ENCODE peak calls at places on chromosome 10, in eight cellular contexts. F, E, R, N, K, C, B and Z are unnamed samples.

GRCh38 chr10:114694062-114694461 is 36.0 kb upstream of the ABLIM1 start:
- DNase-seq in F (no peak), E (no peak), R (peak), N (no peak), K (no peak), C (no peak), B (no peak), Z (no peak)

GRCh38 chr10:74518076-74518475 is 308.3 kb upstream of the KAT6B start:
- DNase-seq in F (no peak), E (no peak), R (no peak), N (no peak), K (no peak), C (no peak), B (no peak), Z (no peak)

GRCh38 chr10:125343118-125343752 is 182.9 kb upstream of the CTBP2 start:
- DNase-seq in F (peak), E (peak), R (no peak), N (no peak), K (peak), C (peak), B (peak), Z (peak)

GRCh38 chr10:83881647-83882046 is 257.7 kb upstream of the GHITM start:
- DNase-seq in F (no peak), E (no peak), R (no peak), N (no peak), K (no peak), C (no peak), B (no peak), Z (no peak)

GRCh38 chr10:124628676-124629021 is 115.5 kb downstream of the FAM53B start:
- DNase-seq in F (no peak), E (no peak), R (no peak), N (no peak), K (no peak), C (no peak), B (no peak), Z (no peak)

GRCh38 chr10:12559578-12560178 is 210.3 kb downstream of the CAMK1D start:
- DNase-seq in F (no peak), E (no peak), R (no peak), N (no peak), K (no peak), C (no peak), B (no peak), Z (no peak)

GRCh38 chr10:6353526-6353925 is 150.8 kb downstream of the PFKFB3 start:
- DNase-seq in F (no peak), E (no peak), R (no peak), N (no peak), K (no peak), C (no peak), B (no peak), Z (no peak)

GRCh38 chr10:65900271-65900670 is 1025.6 kb upstream of the LRRTM3 start:
- DNase-seq in F (no peak), E (no peak), R (no peak), N (no peak), K (no peak), C (no peak), B (no peak), Z (no peak)

GRCh38 chr10:62019685-62020361 is 118.3 kb downstream of the ARID5B start:
- DNase-seq in F (peak), E (peak), R (no peak), N (no peak), K (no peak), C (no peak), B (peak), Z (no peak)

GRCh38 chr10:73819513-73820093 is 8.2 kb upstream of the NDST2 start:
- DNase-seq in F (no peak), E (peak), R (no peak), N (no peak), K (no peak), C (no peak), B (peak), Z (peak)

GRCh38 chr10:21497177-21497807 is 28.2 kb downstream of the SKIDA1 start:
- DNase-seq in F (peak), E (peak), R (no peak), N (peak), K (peak), C (peak), B (peak), Z (peak)

GRCh38 chr10:130891066-130891465 is 420.5 kb downstream of the TCERG1L start:
- DNase-seq in F (no peak), E (no peak), R (no peak), N (no peak), K (no peak), C (no peak), B (no peak), Z (no peak)

GRCh38 chr10:17841055-17841454 is 31.9 kb downstream of the MRC1 start:
- DNase-seq in F (peak), E (peak), R (no peak), N (no peak), K (no peak), C (no peak), B (no peak), Z (peak)

GRCh38 chr10:120387326-120387725 is 69.7 kb upstream of the PLPP4 start:
- DNase-seq in F (peak), E (peak), R (no peak), N (no peak), K (no peak), C (no peak), B (no peak), Z (no peak)

GRCh38 chr10:101038486-101038885 is 7.5 kb downstream of the SFXN3 start:
- DNase-seq in F (no peak), E (no peak), R (no peak), N (no peak), K (no peak), C (no peak), B (peak), Z (no peak)

GRCh38 chr10:52542891-52543290 is 228.8 kb downstream of the DKK1 start:
- DNase-seq in F (peak), E (peak), R (no peak), N (no peak), K (no peak), C (no peak), B (no peak), Z (peak)

GRCh38 chr10:22230331-22230833 is 12.6 kb upstream of the EBLN1 start:
- DNase-seq in F (peak), E (peak), R (peak), N (no peak), K (peak), C (peak), B (peak), Z (peak)

GRCh38 chr10:113052076-113052830 is 102.2 kb downstream of the TCF7L2 start:
- DNase-seq in F (peak), E (no peak), R (no peak), N (no peak), K (no peak), C (no peak), B (no peak), Z (peak)

GRCh38 chr10:3741688-3742461 is 43.1 kb downstream of the KLF6 start:
- DNase-seq in F (peak), E (no peak), R (no peak), N (no peak), K (no peak), C (no peak), B (no peak), Z (peak)

GRCh38 chr10:79347894-79348639 is 798 bp downstream of the PPIF start:
- DNase-seq in F (peak), E (peak), R (peak), N (peak), K (peak), C (peak), B (peak), Z (peak)

GRCh38 chr10:26890956-26891355 is 30.2 kb upstream of the ABI1 start:
- DNase-seq in F (peak), E (peak), R (no peak), N (no peak), K (peak), C (peak), B (peak), Z (peak)

GRCh38 chr10:84608126-84608525 is 279.7 kb downstream of the CCSER2 start:
- DNase-seq in F (no peak), E (no peak), R (no peak), N (no peak), K (no peak), C (no peak), B (no peak), Z (no peak)

GRCh38 chr10:124152781-124153600 is 59.6 kb upstream of the CHST15 start:
- DNase-seq in F (peak), E (peak), R (no peak), N (peak), K (peak), C (peak), B (peak), Z (peak)

GRCh38 chr10:118725784-118726507 is 28.8 kb downstream of the CACUL1 start:
- DNase-seq in F (peak), E (peak), R (no peak), N (no peak), K (peak), C (no peak), B (no peak), Z (peak)

GRCh38 chr10:17062009-17062408 is 67.6 kb downstream of the CUBN start:
- DNase-seq in F (peak), E (peak), R (no peak), N (no peak), K (no peak), C (no peak), B (no peak), Z (peak)

GRCh38 chr10:62380002-62380401 is 5.8 kb downstream of the ZNF365 start:
- DNase-seq in F (peak), E (peak), R (no peak), N (no peak), K (no peak), C (no peak), B (no peak), Z (peak)

GRCh38 chr10:130763491-130763890 is 548.0 kb downstream of the TCERG1L start:
- DNase-seq in F (no peak), E (no peak), R (no peak), N (peak), K (no peak), C (no peak), B (no peak), Z (no peak)

GRCh38 chr10:70364001-70364771 is 18.2 kb downstream of the LRRC20 start:
- DNase-seq in F (peak), E (peak), R (peak), N (peak), K (peak), C (peak), B (peak), Z (peak)
- H3K4me3 ChIP-seq in F (peak), E (no peak), R (no peak), N (peak), K (peak), C (no peak), B (no peak), Z (peak)

DNA sequence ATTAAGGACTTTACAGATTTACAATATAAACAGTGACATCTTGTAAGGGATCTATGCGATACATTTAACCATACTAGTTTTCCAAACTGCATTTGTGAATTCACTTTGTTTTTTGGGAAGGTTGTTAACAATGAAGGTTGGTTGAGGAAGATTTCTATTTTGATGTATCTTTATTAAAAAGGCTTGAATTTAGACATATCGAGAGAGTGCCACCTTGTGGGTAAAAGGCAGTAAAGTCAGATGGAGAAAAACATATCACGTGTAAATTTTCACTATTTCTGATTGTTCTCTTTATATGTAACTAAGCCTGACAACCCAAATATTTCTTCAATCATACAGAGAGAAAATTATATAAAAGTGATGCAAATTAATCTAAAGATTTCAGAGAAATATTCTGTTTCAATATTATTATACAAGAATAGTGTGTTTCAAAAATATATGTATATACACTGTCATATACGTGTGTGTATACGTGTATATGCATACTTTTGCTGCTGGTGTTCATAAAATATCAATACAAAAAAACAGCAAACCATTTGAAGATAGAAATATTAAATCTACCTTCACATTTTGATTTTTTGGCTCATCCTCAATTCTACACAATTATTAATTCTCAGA is 988.6 kb downstream of the SORCS1 start:
- DNase-seq in F (peak), E (peak), R (no peak), N (no peak), K (no peak), C (peak), B (peak), Z (peak)
- TF ChIP-seq CTCF in F (peak), E (peak), R (no peak), N (no peak), K (peak), C (peak), B (peak), Z (peak)

GRCh38 chr10:129643266-129643665 is 176.2 kb downstream of the MGMT start:
- DNase-seq in F (no peak), E (no peak), R (no peak), N (no peak), K (no peak), C (no peak), B (no peak), Z (no peak)
- H3K4me3 ChIP-seq in F (no peak), E (no peak), R (no peak), N (no peak), K (no peak), C (no peak), B (no peak), Z (no peak)

GRCh38 chr10:95389982-95390381 is 99.2 kb upstream of the PDLIM1 start:
- DNase-seq in F (no peak), E (no peak), R (no peak), N (no peak), K (no peak), C (peak), B (no peak), Z (no peak)

GRCh38 chr10:95392711-95393164 is 101.9 kb upstream of the PDLIM1 start:
- DNase-seq in F (no peak), E (no peak), R (no peak), N (no peak), K (no peak), C (no peak), B (no peak), Z (no peak)

GRCh38 chr10:95392250-95392584 is 101.4 kb upstream of the PDLIM1 start:
- DNase-seq in F (no peak), E (no peak), R (no peak), N (no peak), K (no peak), C (no peak), B (no peak), Z (no peak)

GRCh38 chr10:95391164-95391563 is 100.4 kb upstream of the PDLIM1 start:
- DNase-seq in F (no peak), E (no peak), R (no peak), N (no peak), K (no peak), C (no peak), B (no peak), Z (no peak)

GRCh38 chr10:95391570-95392249 is 100.9 kb upstream of the PDLIM1 start:
- DNase-seq in F (peak), E (peak), R (no peak), N (no peak), K (no peak), C (peak), B (peak), Z (peak)
- TF ChIP-seq CTCF in F (peak), E (peak), R (no peak), N (no peak), K (no peak), C (no peak), B (no peak), Z (peak)

DNA sequence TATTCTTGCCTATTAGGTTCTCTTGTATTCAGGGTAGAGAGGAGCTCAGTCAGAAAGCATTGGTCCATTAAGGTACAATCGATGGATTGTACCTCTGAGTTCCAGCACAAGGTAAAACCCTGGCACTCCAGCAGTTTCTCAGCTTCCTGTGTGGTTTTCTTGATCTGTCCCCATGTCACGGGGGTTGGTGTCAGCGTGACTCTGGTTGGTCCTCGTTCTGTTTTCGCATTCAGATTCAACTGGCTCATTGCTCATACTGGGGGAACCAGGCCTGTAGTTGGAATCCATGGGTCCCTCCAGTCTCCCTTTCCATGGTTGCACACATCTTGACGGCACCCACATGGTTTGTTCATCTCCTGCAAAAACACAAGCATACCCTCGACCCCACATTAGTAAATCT is 32.7 kb upstream of the RASGEF1A start:
- DNase-seq in F (no peak), E (no peak), R (peak), N (peak), K (no peak), C (no peak), B (no peak), Z (no peak)
- H3K4me3 ChIP-seq in F (no peak), E (no peak), R (no peak), N (no peak), K (no peak), C (no peak), B (no peak), Z (no peak)

GRCh38 chr10:14438576-14438975 is 107.9 kb upstream of the FRMD4A start:
- DNase-seq in F (no peak), E (no peak), R (no peak), N (no peak), K (no peak), C (no peak), B (no peak), Z (no peak)
- TF ChIP-seq CTCF in F (no peak), E (no peak), R (no peak), N (no peak), K (no peak), C (no peak), B (no peak), Z (no peak)

DNA sequence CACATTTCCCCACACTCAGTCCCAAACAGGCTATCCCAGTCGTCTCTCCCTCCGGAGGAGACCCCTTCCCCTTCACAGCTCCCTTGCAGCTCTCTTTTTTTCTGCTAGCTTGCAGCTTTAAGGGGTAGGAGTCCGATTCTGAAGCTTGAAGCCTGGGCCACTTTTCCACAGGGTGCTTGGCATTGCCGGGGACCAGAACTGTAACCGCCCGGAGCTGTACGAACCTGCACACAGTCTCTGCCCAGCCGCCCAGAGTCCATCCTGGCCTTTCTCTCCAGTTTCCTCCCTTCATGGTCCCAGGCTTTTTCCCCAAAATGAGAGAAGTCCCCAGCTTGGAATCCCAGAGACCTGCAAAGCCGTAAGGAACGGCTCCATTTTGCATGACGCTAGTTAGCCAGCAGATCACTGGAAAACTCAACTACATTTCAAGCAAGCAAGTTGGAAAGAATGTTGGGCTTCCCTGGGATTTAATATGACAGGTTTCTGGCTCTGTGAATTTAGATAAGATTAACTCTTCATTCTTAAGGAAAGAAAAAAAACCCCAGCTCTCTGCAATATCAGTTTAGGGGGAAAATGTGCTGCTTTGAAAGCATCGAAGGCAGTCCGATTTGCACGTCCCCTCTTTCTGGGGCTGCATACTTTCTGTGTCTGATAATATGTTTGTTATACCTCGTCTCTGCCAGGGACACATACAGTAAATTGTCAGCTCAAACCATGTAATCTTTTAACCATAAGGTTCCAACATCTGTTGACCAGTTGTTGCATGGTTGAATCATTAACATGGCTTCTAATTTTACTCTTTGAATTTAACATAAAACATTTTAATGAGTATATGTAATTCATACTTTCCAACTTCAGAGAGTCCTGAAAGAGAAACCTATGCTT is 190.0 kb upstream of the LYZL2 start:
- DNase-seq in F (peak), E (peak), R (no peak), N (no peak), K (peak), C (no peak), B (no peak), Z (peak)
- H3K4me3 ChIP-seq in F (peak), E (no peak), R (no peak), N (peak), K (peak), C (no peak), B (no peak), Z (peak)

GRCh38 chr10:5199398-5199797 is 2.8 kb downstream of the AKR1C4 start:
- DNase-seq in F (no peak), E (no peak), R (no peak), N (no peak), K (no peak), C (no peak), B (peak), Z (no peak)
- TF ChIP-seq CTCF in F (no peak), E (peak), R (no peak), N (no peak), K (no peak), C (peak), B (peak), Z (no peak)

DNA sequence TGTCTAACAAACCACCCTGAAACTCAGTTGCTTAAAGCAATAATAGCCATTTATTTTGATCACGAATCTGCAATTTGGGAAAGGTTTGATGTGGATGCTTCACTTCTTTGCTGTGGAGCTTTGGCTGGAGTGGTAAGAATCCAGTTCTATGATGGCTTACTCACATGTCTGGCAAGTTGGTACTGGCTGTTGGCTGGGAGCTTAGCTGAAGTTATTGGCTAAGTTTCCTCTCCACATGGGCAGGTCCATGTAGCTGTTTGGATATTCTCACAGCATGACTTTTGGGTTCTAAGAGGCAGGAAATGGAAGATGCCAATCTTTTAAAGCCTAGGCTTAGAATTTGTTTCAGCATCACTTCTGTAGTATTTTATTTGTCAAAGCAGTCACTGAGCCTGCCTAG is 277.6 kb upstream of the NRP1 start:
- DNase-seq in F (peak), E (peak), R (no peak), N (no peak), K (no peak), C (no peak), B (no peak), Z (peak)
- H3K4me3 ChIP-seq in F (no peak), E (no peak), R (no peak), N (no peak), K (no peak), C (no peak), B (no peak), Z (no peak)

DNA sequence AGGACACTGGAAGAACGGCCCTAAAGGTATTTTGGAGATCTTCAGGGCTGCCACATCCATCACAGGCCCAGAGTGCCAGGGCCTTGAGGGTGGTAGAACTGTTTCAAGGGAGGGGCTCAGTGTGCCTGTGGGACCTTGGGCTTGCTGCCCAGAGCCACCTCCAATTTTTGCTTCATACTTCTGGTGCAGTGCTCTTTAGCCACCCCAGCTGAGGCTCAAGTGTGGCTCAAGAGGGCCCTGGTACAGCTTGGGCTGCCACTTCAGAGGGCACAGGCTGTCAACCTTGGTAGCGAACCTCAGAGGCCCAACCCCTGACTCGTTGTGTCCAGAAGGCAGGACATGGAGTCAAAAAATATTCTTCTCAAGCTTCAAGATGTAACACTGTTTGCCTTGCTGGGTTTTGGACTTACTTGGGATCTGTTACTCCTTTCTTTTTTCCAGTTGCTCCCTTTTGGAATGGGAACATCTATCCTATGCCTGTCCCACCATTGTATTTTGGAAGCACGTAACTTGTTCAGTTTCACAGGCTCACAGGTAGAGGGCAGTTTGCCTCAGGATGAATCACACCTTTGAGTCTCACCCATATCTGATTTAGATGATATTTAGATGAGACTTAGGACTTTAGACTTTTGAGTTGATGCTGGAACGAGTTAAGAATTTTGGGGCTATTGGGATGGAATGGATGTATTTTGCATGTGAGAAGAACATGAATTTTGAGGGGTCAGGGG is 224.8 kb downstream of the RPS24 start:
- DNase-seq in F (no peak), E (no peak), R (no peak), N (no peak), K (no peak), C (peak), B (peak), Z (no peak)
- TF ChIP-seq CTCF in F (no peak), E (no peak), R (no peak), N (no peak), K (no peak), C (peak), B (peak), Z (no peak)